ENCODE peak calls at places on chromosomes 12 and 14, in seven cellular contexts. One of them, this sample, is unnamed.

GRCh38 chr14:21703357-21704339 is 30.0 kb upstream of the OR4E1 start:
- DNase-seq in HS-5: no peak
- DNase-seq in ELF-1: no peak
- DNase-seq in retina: peak
- DNase-seq in NCI-H1092: no peak
- DNase-seq in lower lobe of right lung: no peak
- DNase-seq in HEK293T: peak
- DNase-seq in this sample: no peak

GRCh38 chr14:57833304-57833703 is 32.6 kb downstream of the SLC35F4 start:
- DNase-seq in HS-5: peak
- DNase-seq in ELF-1: peak
- DNase-seq in retina: no peak
- DNase-seq in NCI-H1092: no peak
- DNase-seq in lower lobe of right lung: no peak
- DNase-seq in HEK293T: no peak
- DNase-seq in this sample: peak

GRCh38 chr14:53193193-53193592 is 40.1 kb upstream of the DDHD1 start:
- DNase-seq in HS-5: no peak
- DNase-seq in ELF-1: no peak
- DNase-seq in retina: no peak
- DNase-seq in NCI-H1092: no peak
- DNase-seq in lower lobe of right lung: no peak
- DNase-seq in HEK293T: no peak
- DNase-seq in this sample: no peak

GRCh38 chr14:22593189-22593588 is 4.2 kb upstream of the DAD1 start:
- DNase-seq in HS-5: no peak
- DNase-seq in ELF-1: no peak
- DNase-seq in retina: no peak
- DNase-seq in NCI-H1092: no peak
- DNase-seq in lower lobe of right lung: no peak
- DNase-seq in HEK293T: no peak
- DNase-seq in this sample: no peak

GRCh38 chr14:77039285-77040058 is 11.0 kb upstream of the IRF2BPL start:
- DNase-seq in HS-5: no peak
- DNase-seq in ELF-1: no peak
- DNase-seq in retina: no peak
- DNase-seq in NCI-H1092: no peak
- DNase-seq in lower lobe of right lung: no peak
- DNase-seq in HEK293T: no peak
- DNase-seq in this sample: no peak

GRCh38 chr12:78343657-78344056 is 513.0 kb downstream of the NAV3 start:
- DNase-seq in HS-5: no peak
- DNase-seq in ELF-1: no peak
- DNase-seq in retina: no peak
- DNase-seq in NCI-H1092: no peak
- DNase-seq in lower lobe of right lung: no peak
- DNase-seq in HEK293T: no peak
- DNase-seq in this sample: no peak

GRCh38 chr14:105090493-105091334 is 25.5 kb upstream of the GPR132 start:
- DNase-seq in HS-5: no peak
- DNase-seq in ELF-1: peak
- DNase-seq in retina: peak
- DNase-seq in NCI-H1092: peak
- DNase-seq in lower lobe of right lung: peak
- DNase-seq in HEK293T: peak
- DNase-seq in this sample: peak

GRCh38 chr12:114371250-114371649 is 34.7 kb downstream of the TBX5 start:
- DNase-seq in HS-5: no peak
- DNase-seq in ELF-1: no peak
- DNase-seq in retina: peak
- DNase-seq in NCI-H1092: no peak
- DNase-seq in lower lobe of right lung: no peak
- DNase-seq in HEK293T: no peak
- DNase-seq in this sample: no peak

GRCh38 chr12:23002381-23002780 is 377.4 kb downstream of the ETNK1 start:
- DNase-seq in HS-5: no peak
- DNase-seq in ELF-1: no peak
- DNase-seq in retina: no peak
- DNase-seq in NCI-H1092: no peak
- DNase-seq in lower lobe of right lung: no peak
- DNase-seq in HEK293T: no peak
- DNase-seq in this sample: no peak

GRCh38 chr14:75476274-75476995 is 45.8 kb upstream of the BATF start:
- DNase-seq in HS-5: no peak
- DNase-seq in ELF-1: peak
- DNase-seq in retina: peak
- DNase-seq in NCI-H1092: no peak
- DNase-seq in lower lobe of right lung: peak
- DNase-seq in HEK293T: no peak
- DNase-seq in this sample: no peak

GRCh38 chr14:99573000-99573330 is 31.0 kb downstream of the CCDC85C start:
- DNase-seq in HS-5: no peak
- DNase-seq in ELF-1: no peak
- DNase-seq in retina: peak
- DNase-seq in NCI-H1092: no peak
- DNase-seq in lower lobe of right lung: no peak
- DNase-seq in HEK293T: no peak
- DNase-seq in this sample: no peak

GRCh38 chr12:113766880-113767878 is 198.9 kb downstream of the RBM19 start:
- DNase-seq in HS-5: peak
- DNase-seq in ELF-1: peak
- DNase-seq in retina: no peak
- DNase-seq in NCI-H1092: no peak
- DNase-seq in lower lobe of right lung: no peak
- DNase-seq in HEK293T: no peak
- DNase-seq in this sample: no peak

GRCh38 chr12:25053021-25053271 is 104.0 kb upstream of the BCAT1 start:
- DNase-seq in HS-5: no peak
- DNase-seq in ELF-1: no peak
- DNase-seq in retina: no peak
- DNase-seq in NCI-H1092: no peak
- DNase-seq in lower lobe of right lung: no peak
- DNase-seq in HEK293T: no peak
- DNase-seq in this sample: no peak

GRCh38 chr12:106976668-106977067 is 10.3 kb downstream of the MTERF2 start:
- DNase-seq in HS-5: no peak
- DNase-seq in ELF-1: no peak
- DNase-seq in retina: no peak
- DNase-seq in NCI-H1092: no peak
- DNase-seq in lower lobe of right lung: no peak
- DNase-seq in HEK293T: no peak
- DNase-seq in this sample: no peak

GRCh38 chr12:31964280-31964679 is 5.1 kb downstream of the RESF1 start:
- DNase-seq in HS-5: no peak
- DNase-seq in ELF-1: no peak
- DNase-seq in retina: no peak
- DNase-seq in NCI-H1092: no peak
- DNase-seq in lower lobe of right lung: no peak
- DNase-seq in HEK293T: no peak
- DNase-seq in this sample: no peak

GRCh38 chr14:73786632-73786941 is 65.0 kb upstream of the PTGR2 start:
- DNase-seq in HS-5: no peak
- DNase-seq in ELF-1: peak
- DNase-seq in retina: peak
- DNase-seq in NCI-H1092: no peak
- DNase-seq in lower lobe of right lung: peak
- DNase-seq in HEK293T: peak
- DNase-seq in this sample: peak

GRCh38 chr14:22561661-22562579 is 27.1 kb downstream of the DAD1 start:
- DNase-seq in HS-5: no peak
- DNase-seq in ELF-1: no peak
- DNase-seq in retina: no peak
- DNase-seq in NCI-H1092: no peak
- DNase-seq in lower lobe of right lung: peak
- DNase-seq in HEK293T: no peak
- DNase-seq in this sample: no peak

GRCh38 chr14:89428556-89429196 is 11.6 kb upstream of the FOXN3 start:
- DNase-seq in HS-5: no peak
- DNase-seq in ELF-1: peak
- DNase-seq in retina: no peak
- DNase-seq in NCI-H1092: no peak
- DNase-seq in lower lobe of right lung: no peak
- DNase-seq in HEK293T: no peak
- DNase-seq in this sample: peak

GRCh38 chr14:65213316-65213715 is 111.0 kb upstream of the MAX start:
- DNase-seq in HS-5: no peak
- DNase-seq in ELF-1: no peak
- DNase-seq in retina: no peak
- DNase-seq in NCI-H1092: no peak
- DNase-seq in lower lobe of right lung: no peak
- DNase-seq in HEK293T: no peak
- DNase-seq in this sample: no peak

GRCh38 chr12:105229446-105229845 is 6.5 kb downstream of the APPL2 start:
- DNase-seq in HS-5: no peak
- DNase-seq in ELF-1: no peak
- DNase-seq in retina: no peak
- DNase-seq in NCI-H1092: no peak
- DNase-seq in lower lobe of right lung: no peak
- DNase-seq in HEK293T: no peak
- DNase-seq in this sample: no peak